ENCODE peak calls at places on chromosome 10, in four cellular contexts. O, T, L and K are unnamed samples.

GRCh38 chr10:59177031-59177861 is 803 bp downstream of the PHYHIPL start:
- DNase-seq in O (no peak), T (peak), L (no peak), K (no peak)

GRCh38 chr10:2964632-2965296 is 102.6 kb upstream of the PFKP start:
- DNase-seq in O (no peak), T (no peak), L (no peak), K (no peak)

GRCh38 chr10:123157210-123157609 is 3.0 kb downstream of the BUB3 start:
- DNase-seq in O (peak), T (no peak), L (no peak), K (no peak)

GRCh38 chr10:28326516-28327493 is 23.9 kb upstream of the MPP7 start:
- DNase-seq in O (no peak), T (peak), L (no peak), K (peak)

GRCh38 chr10:78932084-78932386 is 136.7 kb upstream of the ZMIZ1 start:
- DNase-seq in O (no peak), T (no peak), L (no peak), K (no peak)

GRCh38 chr10:88120599-88121333 is 257.3 kb downstream of the PTEN start:
- DNase-seq in O (no peak), T (no peak), L (no peak), K (no peak)

GRCh38 chr10:48598243-48598935 is 6.5 kb downstream of the ARHGAP22 start:
- DNase-seq in O (no peak), T (no peak), L (no peak), K (no peak)

GRCh38 chr10:59672150-59672875 is 37.3 kb downstream of the SLC16A9 start:
- DNase-seq in O (no peak), T (no peak), L (no peak), K (no peak)

GRCh38 chr10:86285136-86285790 is 81.3 kb downstream of the GRID1 start:
- DNase-seq in O (no peak), T (no peak), L (no peak), K (peak)

GRCh38 chr10:13984647-13985155 is 346.0 kb downstream of the FRMD4A start:
- DNase-seq in O (no peak), T (no peak), L (no peak), K (no peak)

GRCh38 chr10:50635286-50635685 is 11.5 kb upstream of the SGMS1 start:
- DNase-seq in O (no peak), T (no peak), L (no peak), K (no peak)

GRCh38 chr10:1102836-1103235 is 46.7 kb downstream of the WDR37 start:
- DNase-seq in O (no peak), T (no peak), L (no peak), K (no peak)

GRCh38 chr10:23001901-23002516 is 74.2 kb downstream of the ARMC3 start:
- DNase-seq in O (no peak), T (no peak), L (no peak), K (no peak)

GRCh38 chr10:36109399-36110023 is 467.4 kb upstream of the FZD8 start:
- DNase-seq in O (no peak), T (no peak), L (no peak), K (no peak)

GRCh38 chr10:119473715-119474230 is 68.7 kb downstream of the RGS10 start:
- DNase-seq in O (no peak), T (no peak), L (no peak), K (no peak)

GRCh38 chr10:12583891-12584595 is 234.7 kb downstream of the CAMK1D start:
- DNase-seq in O (no peak), T (no peak), L (no peak), K (no peak)

GRCh38 chr10:98312816-98313215 is 44.8 kb upstream of the LOXL4 start:
- DNase-seq in O (no peak), T (no peak), L (no peak), K (no peak)

GRCh38 chr10:52485486-52485885 is 171.4 kb downstream of the DKK1 start:
- DNase-seq in O (no peak), T (no peak), L (no peak), K (no peak)

GRCh38 chr10:49324711-49325110 is 25.7 kb downstream of the C10orf71 start:
- DNase-seq in O (no peak), T (no peak), L (no peak), K (no peak)

GRCh38 chr10:4331150-4331549 is 494.9 kb upstream of the AKR1E2 start:
- DNase-seq in O (no peak), T (no peak), L (no peak), K (no peak)

GRCh38 chr10:94224656-94225055 is 138.1 kb downstream of the NOC3L start:
- DNase-seq in O (no peak), T (no peak), L (no peak), K (no peak)

GRCh38 chr10:132684164-132684891 is 101.6 kb downstream of the NKX6-2 start:
- DNase-seq in O (peak), T (no peak), L (no peak), K (peak)

GRCh38 chr10:88555190-88555894 is 27.8 kb downstream of the RNLS start:
- DNase-seq in O (no peak), T (no peak), L (no peak), K (no peak)

GRCh38 chr10:43354879-43355380 is 16.5 kb upstream of the FXYD4 start:
- DNase-seq in O (no peak), T (no peak), L (no peak), K (no peak)
- TF ChIP-seq POLR2A in O (no peak), T (no peak), L (no peak), K (no peak)

GRCh38 chr10:80199828-80200227 is 5.5 kb downstream of the ANXA11 start:
- DNase-seq in O (no peak), T (no peak), L (no peak), K (no peak)
- TF ChIP-seq POLR2AphosphoS5 in O (no peak), T (peak), L (peak), K (peak)

GRCh38 chr10:100183482-100183881 is 2.3 kb downstream of the ERLIN1 start:
- DNase-seq in O (peak), T (peak), L (no peak), K (no peak)

GRCh38 chr10:100185364-100186252 is at the start of gene ERLIN1:
- DNase-seq in O (peak), T (peak), L (peak), K (peak)

GRCh38 chr10:100186253-100186780 is 488 bp upstream of the ERLIN1 start:
- DNase-seq in O (peak), T (peak), L (no peak), K (peak)

GRCh38 chr10:100184426-100185219 is 1.2 kb downstream of the ERLIN1 start:
- DNase-seq in O (peak), T (no peak), L (no peak), K (no peak)

GRCh38 chr10:100186813-100187212 is 984 bp upstream of the ERLIN1 start:
- DNase-seq in O (peak), T (no peak), L (no peak), K (peak)
- TF ChIP-seq POLR2A in O (no peak), T (no peak), L (no peak), K (no peak)

GRCh38 chr10:104811166-104811565 is 170.1 kb downstream of the SORCS3 start:
- DNase-seq in O (no peak), T (no peak), L (no peak), K (no peak)

GRCh38 chr10:104806791-104807190 is 165.7 kb downstream of the SORCS3 start:
- DNase-seq in O (no peak), T (no peak), L (no peak), K (no peak)

DNA sequence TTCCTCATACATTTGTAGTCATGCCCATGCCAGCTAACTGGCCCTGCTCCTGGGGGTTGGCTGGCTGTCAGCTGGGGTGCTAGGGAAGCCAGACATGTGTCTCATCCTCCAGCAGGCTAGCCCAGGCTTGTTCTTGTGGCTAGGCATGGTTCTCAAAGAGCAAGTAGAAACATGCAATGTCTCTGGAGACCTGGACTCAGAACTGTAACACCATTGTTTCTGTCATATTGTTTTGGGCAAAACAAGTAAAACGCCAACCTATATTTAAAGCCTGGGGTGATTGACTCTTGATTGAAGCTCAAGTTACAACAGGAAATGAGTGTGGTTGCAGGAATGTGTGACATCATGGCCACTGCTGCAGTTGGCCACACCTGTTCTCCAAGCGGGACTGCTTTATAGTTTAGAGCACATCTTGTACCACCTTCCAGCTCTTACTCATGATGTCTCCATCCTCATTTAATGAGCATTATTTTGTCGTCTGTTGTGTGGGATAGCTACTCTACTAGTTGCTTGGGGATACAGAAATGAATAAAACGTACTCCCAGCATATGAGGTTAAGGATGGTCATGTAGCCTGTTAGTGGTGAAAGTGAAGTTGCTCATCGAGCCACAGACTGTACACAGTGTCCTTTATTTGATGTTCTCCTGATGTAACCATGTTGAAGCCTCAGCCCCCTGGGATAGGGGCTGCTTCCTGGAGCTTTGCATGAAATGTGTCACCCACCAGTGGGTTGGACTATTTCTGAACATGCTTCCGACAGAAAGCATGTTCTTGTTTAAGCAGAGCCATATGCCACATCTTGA is 168.4 kb downstream of the SORCS3 start:
- DNase-seq in O (no peak), T (no peak), L (no peak), K (no peak)
- TF ChIP-seq POLR2AphosphoS5 in O (no peak), T (no peak), L (no peak), K (no peak)